ENCODE peak calls at places on chromosome 17, in ten cellular contexts. One of them, this sample, is unnamed.

GRCh38 chr17:35432176-35433074 is at the start of gene SLFN12:
- DNase-seq in neural crest cell: no peak
- DNase-seq in T-helper 2 cell: peak; percentile 64
- DNase-seq in HT-29: no peak
- DNase-seq in right cardiac atrium: peak; percentile 65
- DNase-seq in AG04449: peak; percentile 91
- DNase-seq in gastrocnemius medialis: peak; percentile 35
- DNase-seq in naive B cell: peak; percentile 72
- DNase-seq in cardiac muscle cell: peak; percentile 96
- DNase-seq in stimulated activated CD8-positive, alpha-beta memory T cell treated with anti-CD3 and anti-CD28 coated beads, Interleukin-12 subunit alpha, Interleukin-12 subunit beta, amount 100 ng/mL, for 1 hour: no peak
- DNase-seq in this sample: no peak

GRCh38 chr17:40451420-40451819 is 8.2 kb downstream of the IGFBP4 start:
- DNase-seq in T-helper 2 cell: no peak
- DNase-seq in HT-29: no peak
- DNase-seq in stimulated activated CD8-positive, alpha-beta memory T cell treated with anti-CD3 and anti-CD28 coated beads, Interleukin-12 subunit alpha, Interleukin-12 subunit beta, amount 100 ng/mL, for 1 hour: no peak
- DNase-seq in gastrocnemius medialis: peak; percentile 72
- DNase-seq in cardiac muscle cell: peak; percentile 98
- DNase-seq in AG04449: no peak
- DNase-seq in neural crest cell: no peak
- DNase-seq in naive B cell: no peak
- DNase-seq in right cardiac atrium: peak; percentile 89
- DNase-seq in this sample: no peak

GRCh38 chr17:17018612-17019429 is 23.4 kb upstream of the MPRIP start:
- DNase-seq in cardiac muscle cell: no peak
- DNase-seq in naive B cell: no peak
- DNase-seq in HT-29: peak; percentile 79
- DNase-seq in gastrocnemius medialis: no peak
- DNase-seq in T-helper 2 cell: no peak
- DNase-seq in neural crest cell: no peak
- DNase-seq in stimulated activated CD8-positive, alpha-beta memory T cell treated with anti-CD3 and anti-CD28 coated beads, Interleukin-12 subunit alpha, Interleukin-12 subunit beta, amount 100 ng/mL, for 1 hour: no peak
- DNase-seq in right cardiac atrium: no peak
- DNase-seq in AG04449: no peak
- DNase-seq in this sample: no peak

GRCh38 chr17:55284001-55284884 is 19.5 kb downstream of the HLF start:
- DNase-seq in T-helper 2 cell: no peak
- DNase-seq in gastrocnemius medialis: no peak
- DNase-seq in AG04449: no peak
- DNase-seq in cardiac muscle cell: no peak
- DNase-seq in neural crest cell: no peak
- DNase-seq in HT-29: no peak
- DNase-seq in naive B cell: no peak
- DNase-seq in right cardiac atrium: no peak
- DNase-seq in stimulated activated CD8-positive, alpha-beta memory T cell treated with anti-CD3 and anti-CD28 coated beads, Interleukin-12 subunit alpha, Interleukin-12 subunit beta, amount 100 ng/mL, for 1 hour: no peak
- DNase-seq in this sample: no peak

GRCh38 chr17:69269174-69269998 is 40.8 kb upstream of the ABCA10 start:
- DNase-seq in AG04449: peak; percentile 89
- DNase-seq in T-helper 2 cell: no peak
- DNase-seq in cardiac muscle cell: peak; percentile 78
- DNase-seq in HT-29: no peak
- DNase-seq in stimulated activated CD8-positive, alpha-beta memory T cell treated with anti-CD3 and anti-CD28 coated beads, Interleukin-12 subunit alpha, Interleukin-12 subunit beta, amount 100 ng/mL, for 1 hour: no peak
- DNase-seq in right cardiac atrium: no peak
- DNase-seq in naive B cell: no peak
- DNase-seq in neural crest cell: no peak
- DNase-seq in gastrocnemius medialis: no peak
- DNase-seq in this sample: no peak

GRCh38 chr17:28744104-28744801 is 442 bp downstream of the TRAF4 start:
- DNase-seq in HT-29: peak; percentile 61
- DNase-seq in AG04449: no peak
- DNase-seq in gastrocnemius medialis: no peak
- DNase-seq in T-helper 2 cell: peak; percentile 46
- DNase-seq in stimulated activated CD8-positive, alpha-beta memory T cell treated with anti-CD3 and anti-CD28 coated beads, Interleukin-12 subunit alpha, Interleukin-12 subunit beta, amount 100 ng/mL, for 1 hour: peak; percentile 44
- DNase-seq in neural crest cell: peak; percentile 67
- DNase-seq in cardiac muscle cell: peak; percentile 69
- DNase-seq in naive B cell: peak; percentile 59
- DNase-seq in right cardiac atrium: peak; percentile 65
- DNase-seq in this sample: no peak

GRCh38 chr17:40111221-40112128 is 10.3 kb upstream of the MSL1 start:
- DNase-seq in AG04449: peak; percentile 55
- DNase-seq in gastrocnemius medialis: peak; percentile 98
- DNase-seq in HT-29: peak; percentile 92
- DNase-seq in naive B cell: peak; percentile 66
- DNase-seq in cardiac muscle cell: peak; percentile 99
- DNase-seq in T-helper 2 cell: peak; percentile 66
- DNase-seq in neural crest cell: peak; percentile 64
- DNase-seq in stimulated activated CD8-positive, alpha-beta memory T cell treated with anti-CD3 and anti-CD28 coated beads, Interleukin-12 subunit alpha, Interleukin-12 subunit beta, amount 100 ng/mL, for 1 hour: peak; percentile 48
- DNase-seq in right cardiac atrium: peak; percentile 93
- DNase-seq in this sample: no peak

GRCh38 chr17:35295686-35296085 is 52.8 kb downstream of the SLFN5 start:
- DNase-seq in naive B cell: no peak
- DNase-seq in T-helper 2 cell: no peak
- DNase-seq in gastrocnemius medialis: no peak
- DNase-seq in cardiac muscle cell: peak; percentile 19
- DNase-seq in neural crest cell: no peak
- DNase-seq in stimulated activated CD8-positive, alpha-beta memory T cell treated with anti-CD3 and anti-CD28 coated beads, Interleukin-12 subunit alpha, Interleukin-12 subunit beta, amount 100 ng/mL, for 1 hour: no peak
- DNase-seq in right cardiac atrium: no peak
- DNase-seq in HT-29: no peak
- DNase-seq in AG04449: no peak
- DNase-seq in this sample: no peak

GRCh38 chr17:7323731-7324437 is 5.3 kb downstream of the NEURL4 start:
- DNase-seq in AG04449: no peak
- DNase-seq in T-helper 2 cell: peak; percentile 44
- DNase-seq in stimulated activated CD8-positive, alpha-beta memory T cell treated with anti-CD3 and anti-CD28 coated beads, Interleukin-12 subunit alpha, Interleukin-12 subunit beta, amount 100 ng/mL, for 1 hour: peak; percentile 49
- DNase-seq in cardiac muscle cell: peak; percentile 40
- DNase-seq in HT-29: peak; percentile 20
- DNase-seq in gastrocnemius medialis: peak; percentile 42
- DNase-seq in neural crest cell: peak; percentile 77
- DNase-seq in naive B cell: peak; percentile 55
- DNase-seq in right cardiac atrium: peak; percentile 51
- DNase-seq in this sample: no peak

GRCh38 chr17:43528988-43529814 is 16.9 kb downstream of the ETV4 start:
- DNase-seq in stimulated activated CD8-positive, alpha-beta memory T cell treated with anti-CD3 and anti-CD28 coated beads, Interleukin-12 subunit alpha, Interleukin-12 subunit beta, amount 100 ng/mL, for 1 hour: no peak
- DNase-seq in AG04449: no peak
- DNase-seq in cardiac muscle cell: no peak
- DNase-seq in T-helper 2 cell: no peak
- DNase-seq in neural crest cell: no peak
- DNase-seq in HT-29: no peak
- DNase-seq in right cardiac atrium: no peak
- DNase-seq in naive B cell: no peak
- DNase-seq in gastrocnemius medialis: no peak
- DNase-seq in this sample: no peak

GRCh38 chr17:81095608-81095888 is 60.6 kb downstream of the BAIAP2 start:
- DNase-seq in AG04449: no peak
- DNase-seq in gastrocnemius medialis: no peak
- DNase-seq in HT-29: no peak
- DNase-seq in cardiac muscle cell: no peak
- DNase-seq in right cardiac atrium: no peak
- DNase-seq in neural crest cell: no peak
- DNase-seq in T-helper 2 cell: peak; percentile 9
- DNase-seq in naive B cell: no peak
- DNase-seq in stimulated activated CD8-positive, alpha-beta memory T cell treated with anti-CD3 and anti-CD28 coated beads, Interleukin-12 subunit alpha, Interleukin-12 subunit beta, amount 100 ng/mL, for 1 hour: no peak
- DNase-seq in this sample: no peak

GRCh38 chr17:64148017-64148631 is 18.2 kb upstream of the ERN1 start:
- DNase-seq in stimulated activated CD8-positive, alpha-beta memory T cell treated with anti-CD3 and anti-CD28 coated beads, Interleukin-12 subunit alpha, Interleukin-12 subunit beta, amount 100 ng/mL, for 1 hour: no peak
- DNase-seq in right cardiac atrium: no peak
- DNase-seq in neural crest cell: no peak
- DNase-seq in AG04449: no peak
- DNase-seq in T-helper 2 cell: no peak
- DNase-seq in HT-29: peak; percentile 28
- DNase-seq in naive B cell: no peak
- DNase-seq in gastrocnemius medialis: no peak
- DNase-seq in cardiac muscle cell: peak; percentile 52
- DNase-seq in this sample: peak; percentile 30

GRCh38 chr17:21275047-21275578 is 9.4 kb upstream of the MAP2K3 start:
- DNase-seq in AG04449: no peak
- DNase-seq in HT-29: no peak
- DNase-seq in right cardiac atrium: no peak
- DNase-seq in T-helper 2 cell: no peak
- DNase-seq in gastrocnemius medialis: peak; percentile 61
- DNase-seq in naive B cell: no peak
- DNase-seq in stimulated activated CD8-positive, alpha-beta memory T cell treated with anti-CD3 and anti-CD28 coated beads, Interleukin-12 subunit alpha, Interleukin-12 subunit beta, amount 100 ng/mL, for 1 hour: no peak
- DNase-seq in cardiac muscle cell: no peak
- DNase-seq in neural crest cell: no peak
- DNase-seq in this sample: no peak

GRCh38 chr17:28749516-28750177 is 5.8 kb downstream of the TRAF4 start:
- DNase-seq in HT-29: no peak
- DNase-seq in naive B cell: no peak
- DNase-seq in neural crest cell: no peak
- DNase-seq in T-helper 2 cell: no peak
- DNase-seq in cardiac muscle cell: no peak
- DNase-seq in right cardiac atrium: no peak
- DNase-seq in gastrocnemius medialis: no peak
- DNase-seq in stimulated activated CD8-positive, alpha-beta memory T cell treated with anti-CD3 and anti-CD28 coated beads, Interleukin-12 subunit alpha, Interleukin-12 subunit beta, amount 100 ng/mL, for 1 hour: no peak
- DNase-seq in AG04449: no peak
- DNase-seq in this sample: no peak

GRCh38 chr17:15655162-15655561 is 28.9 kb downstream of the TRIM16 start:
- DNase-seq in naive B cell: no peak
- DNase-seq in HT-29: peak; percentile 85
- DNase-seq in AG04449: no peak
- DNase-seq in T-helper 2 cell: no peak
- DNase-seq in gastrocnemius medialis: no peak
- DNase-seq in neural crest cell: no peak
- DNase-seq in cardiac muscle cell: peak; percentile 22
- DNase-seq in stimulated activated CD8-positive, alpha-beta memory T cell treated with anti-CD3 and anti-CD28 coated beads, Interleukin-12 subunit alpha, Interleukin-12 subunit beta, amount 100 ng/mL, for 1 hour: no peak
- DNase-seq in right cardiac atrium: no peak
- DNase-seq in this sample: no peak

GRCh38 chr17:13503526-13503925 is 98.2 kb downstream of the HS3ST3A1 start:
- DNase-seq in HT-29: no peak
- DNase-seq in stimulated activated CD8-positive, alpha-beta memory T cell treated with anti-CD3 and anti-CD28 coated beads, Interleukin-12 subunit alpha, Interleukin-12 subunit beta, amount 100 ng/mL, for 1 hour: no peak
- DNase-seq in right cardiac atrium: no peak
- DNase-seq in naive B cell: no peak
- DNase-seq in gastrocnemius medialis: no peak
- DNase-seq in cardiac muscle cell: no peak
- DNase-seq in neural crest cell: no peak
- DNase-seq in T-helper 2 cell: no peak
- DNase-seq in AG04449: no peak
- DNase-seq in this sample: no peak